ENCODE peak calls at places on chromosome 13, in four cellular contexts. W is stomach, L is upper lobe of left lung, S is H1. X is an unnamed sample.

GRCh38 chr13:102402292-102402691 is 444 bp upstream of the FGF14 start:
- DNase-seq in S (peak; percentile 51), W (no peak), L (peak; percentile 21), X (peak; percentile 12)

GRCh38 chr13:23159205-23159586 is 21.6 kb upstream of the SGCG start:
- DNase-seq in S (no peak), W (no peak), L (no peak), X (no peak)

GRCh38 chr13:86591862-86592261 is 792.6 kb upstream of the SLITRK6 start:
- DNase-seq in S (no peak), L (no peak), W (no peak), X (no peak)

GRCh38 chr13:64709079-64709478 is 2521.1 kb downstream of the PCDH9 start:
- DNase-seq in W (no peak), S (no peak), L (no peak), X (no peak)

GRCh38 chr13:87788363-87788762 is 117.2 kb downstream of the SLITRK5 start:
- DNase-seq in S (no peak), L (no peak), W (no peak), X (no peak)

GRCh38 chr13:105464249-105464648 is 1071.2 kb downstream of the EFNB2 start:
- DNase-seq in S (no peak), W (no peak), L (no peak), X (no peak)

GRCh38 chr13:103625194-103625593 is 559.0 kb upstream of the SLC10A2 start:
- DNase-seq in S (no peak), L (no peak), W (no peak), X (no peak)

GRCh38 chr13:23778007-23778687 is 111.1 kb downstream of the MIPEP start:
- DNase-seq in L (no peak), W (no peak), S (no peak), X (no peak)

GRCh38 chr13:28067526-28067925 is 32.9 kb downstream of the FLT3 start:
- DNase-seq in W (no peak), L (no peak), S (no peak), X (no peak)

GRCh38 chr13:65638572-65639168 is 1591.5 kb downstream of the PCDH9 start:
- DNase-seq in W (no peak), S (no peak), L (no peak), X (no peak)

GRCh38 chr13:87295636-87296035 is 375.5 kb upstream of the SLITRK5 start:
- DNase-seq in L (no peak), S (no peak), W (no peak), X (no peak)

GRCh38 chr13:67023088-67023893 is 206.8 kb downstream of the PCDH9 start:
- DNase-seq in W (no peak), S (no peak), L (peak; percentile 55), X (no peak)

GRCh38 chr13:97325738-97326137 is 103.6 kb downstream of the MBNL2 start:
- DNase-seq in L (no peak), S (no peak), W (no peak), X (no peak)

GRCh38 chr13:24625870-24626419 is 54.3 kb upstream of the ATP12A start:
- DNase-seq in L (no peak), W (peak; percentile 25), S (no peak), X (no peak)

GRCh38 chr13:27917121-27917947 is 2.5 kb upstream of the PDX1 start:
- DNase-seq in L (no peak), W (no peak), S (no peak), X (no peak)

GRCh38 chr13:41568143-41568989 is 111.0 kb downstream of the RGCC start:
- DNase-seq in S (no peak), W (no peak), L (no peak), X (no peak)

GRCh38 chr13:86741762-86742285 is 929.3 kb upstream of the SLITRK5 start:
- DNase-seq in W (no peak), S (no peak), L (no peak), X (no peak)

GRCh38 chr13:85631801-85632200 is 167.4 kb downstream of the SLITRK6 start:
- DNase-seq in S (no peak), L (no peak), W (no peak), X (no peak)

GRCh38 chr13:44661936-44662335 is 85.8 kb upstream of the TSC22D1 start:
- DNase-seq in W (no peak), L (no peak), S (no peak), X (no peak)

GRCh38 chr13:75219479-75220237 is 262.3 kb downstream of the TBC1D4 start:
- DNase-seq in W (peak; percentile 82), L (peak; percentile 74), S (peak; percentile 38), X (peak; percentile 80)

GRCh38 chr13:78323040-78323439 is 280.3 kb downstream of the POU4F1 start:
- DNase-seq in W (no peak), S (no peak), L (no peak), X (no peak)

GRCh38 chr13:78325585-78325984 is 277.8 kb downstream of the POU4F1 start:
- DNase-seq in W (no peak), L (no peak), S (no peak), X (no peak)

GRCh38 chr13:78323848-78324247 is 279.5 kb downstream of the POU4F1 start:
- DNase-seq in W (no peak), L (no peak), S (no peak), X (no peak)

DNA sequence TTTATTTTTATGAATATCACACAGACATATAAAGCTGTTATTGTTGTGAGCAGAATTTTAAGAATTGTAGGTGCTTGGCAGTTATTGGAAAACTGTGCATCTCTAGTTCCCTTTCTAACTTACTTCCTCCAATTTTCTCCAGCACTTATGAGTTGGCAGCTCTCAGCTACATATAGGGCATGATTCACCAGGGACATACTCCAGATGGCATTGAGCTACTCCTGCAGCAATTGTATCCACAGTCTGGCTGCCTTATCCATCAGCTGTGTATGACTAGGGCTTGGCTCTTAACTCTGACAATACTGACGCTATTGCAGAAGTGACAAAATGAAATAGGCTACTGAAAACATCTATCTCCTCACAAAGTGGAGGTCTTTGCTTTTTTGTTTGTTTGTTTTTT is 276.7 kb downstream of the POU4F1 start:
- DNase-seq in L (no peak), W (no peak), S (no peak), X (no peak)
- TF ChIP-seq EP300 in L (no peak), W (no peak), S (no peak), X (no peak)

GRCh38 chr13:98478134-98479129 is 98.5 kb downstream of the STK24 start:
- DNase-seq in W (no peak), S (no peak), L (no peak), X (no peak)

GRCh38 chr13:98475521-98475920 is 101.4 kb downstream of the STK24 start:
- DNase-seq in L (peak; percentile 62), W (no peak), S (no peak), X (no peak)

GRCh38 chr13:98474761-98475160 is 102.1 kb downstream of the STK24 start:
- DNase-seq in S (no peak), W (no peak), L (no peak), X (no peak)

GRCh38 chr13:98476106-98476505 is 100.8 kb downstream of the STK24 start:
- DNase-seq in L (no peak), S (no peak), W (no peak), X (no peak)

DNA sequence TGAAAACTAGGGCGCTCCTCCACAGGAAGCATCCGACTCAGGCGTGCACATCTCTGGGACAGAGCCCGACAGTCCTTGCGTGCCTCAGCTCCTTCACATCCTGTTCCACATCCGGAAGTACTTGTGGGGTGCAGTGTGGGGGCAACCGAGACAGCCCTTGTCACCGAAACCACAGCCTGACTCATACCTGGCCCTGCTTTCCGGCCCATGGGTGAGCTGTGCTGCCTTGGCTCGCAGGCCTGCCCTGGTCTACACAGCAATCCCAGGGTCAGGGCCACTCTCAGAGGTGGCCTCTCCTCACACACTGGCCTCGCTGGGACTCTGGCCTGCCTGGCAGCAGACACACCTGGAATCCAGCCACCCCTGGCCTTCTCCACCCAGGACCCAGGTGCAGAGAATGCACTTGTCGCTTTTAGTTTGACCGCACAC is 100.4 kb downstream of the STK24 start:
- DNase-seq in W (peak; percentile 66), L (peak; percentile 81), S (no peak), X (peak; percentile 74)
- TF ChIP-seq POLR2A in W (no peak), L (peak; percentile 18), S (peak; percentile 20), X (no peak)

GRCh38 chr13:98856983-98857382 is 104.5 kb upstream of the SLC15A1 start:
- DNase-seq in S (no peak), W (peak; percentile 55), L (peak; percentile 47), X (peak; percentile 62)
- TF ChIP-seq EP300 in S (no peak), W (no peak), L (peak; percentile 92), X (no peak)

GRCh38 chr13:99425485-99426341 is 75.6 kb upstream of the TM9SF2 start:
- DNase-seq in S (no peak), W (peak; percentile 37), L (no peak), X (peak; percentile 64)
- TF ChIP-seq POLR2A in S (no peak), W (no peak), L (no peak), X (no peak)